ENCODE peak calls at places on chromosomes 4 and X, in eight cellular contexts. O is NCI-H774, E is NCI-H1105, X is AG20443, K is cardiac fibroblast, V is lung, F is renal cortical epithelial cell, J is nephron progenitor cell. I is an unnamed sample.
A peak's percentile ranks its signal among the peaks of the same experiment; 100 is the strongest.

GRCh38 chr4:3776166-3777032 is 10.2 kb downstream of the ADRA2C start:
- DNase-seq in V (no peak), J (no peak), E (no peak), F (no peak), X (no peak), O (no peak), K (no peak), I (no peak)

GRCh38 chrX:56793533-56794320 is 64.7 kb downstream of the NBDY start:
- DNase-seq in K (no peak), O (no peak), X (peak; percentile 13), F (no peak), E (no peak), V (peak; percentile 28), J (no peak), I (no peak)

GRCh38 chrX:136708348-136708747 is 60.4 kb downstream of the CD40LG start:
- DNase-seq in E (no peak), X (peak; percentile 9), F (peak; percentile 18), V (no peak), J (no peak), O (no peak), K (peak; percentile 15), I (no peak)

GRCh38 chr4:45701616-45702015 is 422.2 kb downstream of the GABRG1 start:
- DNase-seq in J (no peak), K (no peak), O (no peak), F (no peak), X (no peak), V (no peak), E (peak; percentile 25), I (no peak)

GRCh38 chrX:65491620-65492019 is 43.0 kb downstream of the LAS1L start:
- DNase-seq in F (no peak), K (no peak), J (no peak), O (no peak), V (no peak), E (no peak), X (no peak), I (no peak)

GRCh38 chrX:116241001-116241400 is 70.5 kb downstream of the AGTR2 start:
- DNase-seq in X (no peak), E (no peak), F (no peak), V (no peak), O (no peak), K (no peak), J (no peak), I (no peak)

GRCh38 chr4:166422475-166422874 is 549.4 kb downstream of the TLL1 start:
- DNase-seq in X (peak; percentile 12), O (no peak), V (no peak), K (peak; percentile 56), E (no peak), J (no peak), F (peak; percentile 50), I (no peak)

GRCh38 chr4:7419961-7420660 is 14.6 kb downstream of the PSAPL1 start:
- DNase-seq in J (no peak), V (no peak), X (no peak), K (no peak), E (no peak), F (no peak), O (no peak), I (no peak)

GRCh38 chr4:174193438-174194015 is 89.9 kb downstream of the FBXO8 start:
- DNase-seq in J (no peak), O (no peak), F (no peak), E (no peak), V (no peak), K (no peak), X (no peak), I (no peak)

GRCh38 chr4:32022071-32022470 is 1301.9 kb downstream of the PCDH7 start:
- DNase-seq in O (no peak), K (peak; percentile 11), J (no peak), X (no peak), V (no peak), F (peak; percentile 87), E (no peak), I (no peak)

GRCh38 chrX:37888010-37888409 is 40.6 kb upstream of the DYNLT3 start:
- DNase-seq in J (no peak), X (no peak), V (no peak), F (no peak), K (no peak), E (no peak), O (no peak), I (no peak)

GRCh38 chrX:107204063-107204605 is 2.1 kb downstream of the NUP62CL start:
- DNase-seq in O (no peak), F (peak; percentile 23), J (peak; percentile 3), X (no peak), K (no peak), V (no peak), E (no peak), I (peak; percentile 41)

GRCh38 chrX:19863237-19864223 is 23.9 kb downstream of the SH3KBP1 start:
- DNase-seq in J (peak; percentile 40), E (no peak), X (no peak), K (no peak), O (no peak), V (no peak), F (peak; percentile 25), I (no peak)

GRCh38 chr4:150632639-150633038 is 50.7 kb downstream of the MAB21L2 start:
- DNase-seq in X (no peak), E (no peak), K (no peak), F (no peak), V (no peak), J (no peak), O (no peak), I (no peak)

GRCh38 chrX:151982217-151982616 is 7.7 kb upstream of the GABRE start:
- DNase-seq in O (no peak), V (no peak), F (peak; percentile 84), K (peak; percentile 83), X (peak; percentile 40), J (no peak), E (peak; percentile 27), I (no peak)

GRCh38 chr4:128444544-128445302 is 157.1 kb upstream of the PGRMC2 start:
- DNase-seq in O (no peak), J (no peak), V (no peak), E (no peak), X (no peak), F (no peak), K (no peak), I (no peak)

GRCh38 chr4:42148453-42148852 is 4.0 kb downstream of the BEND4 start:
- DNase-seq in X (no peak), E (no peak), F (no peak), K (no peak), J (no peak), V (no peak), O (no peak), I (no peak)

GRCh38 chr4:108991929-108992328 is 229.1 kb upstream of the ETNPPL start:
- DNase-seq in K (peak; percentile 60), J (no peak), E (no peak), V (no peak), X (peak; percentile 63), O (no peak), F (peak; percentile 75), I (no peak)

GRCh38 chrX:47047989-47048388 is 30.3 kb upstream of the RGN start:
- DNase-seq in J (no peak), X (peak; percentile 9), K (peak; percentile 0), V (no peak), O (no peak), E (no peak), F (no peak), I (no peak)

GRCh38 chr4:8205749-8206611 is 6.9 kb downstream of the SH3TC1 start:
- DNase-seq in O (no peak), K (no peak), E (peak; percentile 82), J (no peak), V (no peak), F (no peak), X (no peak), I (no peak)

GRCh38 chr4:1226598-1226997 is 22.3 kb downstream of the CTBP1 start:
- DNase-seq in E (no peak), J (no peak), X (no peak), O (no peak), F (no peak), K (no peak), V (no peak), I (no peak)

GRCh38 chr4:74038161-74039064 is at the start of gene CXCL3:
- DNase-seq in F (peak; percentile 61), J (peak; percentile 86), K (peak; percentile 78), O (peak; percentile 9), V (peak; percentile 79), X (peak; percentile 80), E (peak; percentile 9), I (peak; percentile 87)

I was measured in GM23338.